ENCODE peak calls at places on chromosomes 5 and 9, in eight cellular contexts. L is mesendoderm, H is spleen, O is right cardiac atrium, G is PC-9, J is HCT116, D is GM23248, Q is stomach. E is an unnamed sample.

GRCh38 chr5:64286381-64286780 is 120.7 kb downstream of the RNF180 start:
- DNase-seq in L (no peak), H (no peak), O (no peak), G (no peak), J (no peak), D (no peak), Q (no peak), E (no peak)

GRCh38 chr9:98144076-98144475 is 25.1 kb upstream of the TRIM14 start:
- DNase-seq in L (no peak), H (no peak), O (no peak), G (no peak), J (no peak), D (no peak), Q (peak), E (no peak)

GRCh38 chr5:106894964-106895363 is 775.8 kb downstream of the EFNA5 start:
- DNase-seq in L (peak), H (no peak), O (no peak), G (no peak), J (no peak), D (no peak), Q (no peak), E (no peak)

GRCh38 chr9:122200960-122201635 is 27.7 kb downstream of the LHX6 start:
- DNase-seq in L (no peak), H (peak), O (peak), G (no peak), J (no peak), D (peak), Q (peak), E (no peak)

GRCh38 chr5:59039003-59039295 is 456.1 kb downstream of the RAB3C start:
- DNase-seq in L (peak), H (no peak), O (no peak), G (no peak), J (no peak), D (peak), Q (no peak), E (no peak)

GRCh38 chr5:6581559-6582426 is 51.1 kb downstream of the NSUN2 start:
- DNase-seq in L (no peak), H (no peak), O (no peak), G (no peak), J (no peak), D (no peak), Q (no peak), E (no peak)

GRCh38 chr5:59559847-59560246 is 333.7 kb downstream of the PDE4D start:
- DNase-seq in L (no peak), H (no peak), O (no peak), G (no peak), J (no peak), D (no peak), Q (no peak), E (no peak)

GRCh38 chr5:168162464-168162863 is 129.0 kb upstream of the WWC1 start:
- DNase-seq in L (peak), H (no peak), O (no peak), G (no peak), J (no peak), D (no peak), Q (no peak), E (no peak)

GRCh38 chr5:27592231-27592630 is 553.8 kb upstream of the CDH9 start:
- DNase-seq in L (peak), H (no peak), O (no peak), G (peak), J (no peak), D (no peak), Q (no peak), E (no peak)

GRCh38 chr9:96022445-96023031 is 147.0 kb downstream of the ERCC6L2 start:
- DNase-seq in L (peak), H (peak), O (peak), G (no peak), J (no peak), D (no peak), Q (no peak), E (peak)

GRCh38 chr5:180336234-180337020 is 16.7 kb downstream of the GFPT2 start:
- DNase-seq in L (no peak), H (peak), O (no peak), G (no peak), J (no peak), D (no peak), Q (no peak), E (no peak)

GRCh38 chr9:967436-967835 is 9.0 kb upstream of the DMRT3 start:
- DNase-seq in L (peak), H (no peak), O (no peak), G (no peak), J (no peak), D (no peak), Q (no peak), E (no peak)

GRCh38 chr9:98796364-98797101 is at the start of gene ANKS6:
- DNase-seq in L (peak), H (peak), O (peak), G (peak), J (no peak), D (peak), Q (peak), E (peak)

GRCh38 chr5:119435436-119436132 is 16.7 kb upstream of the HSD17B4 start:
- DNase-seq in L (peak), H (peak), O (peak), G (peak), J (no peak), D (peak), Q (peak), E (peak)

GRCh38 chr5:149224282-149224681 is 47.4 kb upstream of the AFAP1L1 start:
- DNase-seq in L (no peak), H (no peak), O (peak), G (no peak), J (no peak), D (no peak), Q (no peak), E (no peak)

GRCh38 chr9:131252120-131252519 is 24.2 kb downstream of the FAM78A start:
- DNase-seq in L (no peak), H (peak), O (no peak), G (no peak), J (no peak), D (no peak), Q (no peak), E (peak)

GRCh38 chr9:97506787-97507186 is 5.3 kb downstream of the TMOD1 start:
- DNase-seq in L (no peak), H (no peak), O (no peak), G (no peak), J (no peak), D (no peak), Q (no peak), E (no peak)

GRCh38 chr5:178331491-178331981 is 98.9 kb upstream of the PHYKPL start:
- DNase-seq in L (no peak), H (peak), O (peak), G (peak), J (no peak), D (peak), Q (peak), E (no peak)

GRCh38 chr5:146560205-146560812 is 44.3 kb upstream of the GPR151 start:
- DNase-seq in L (peak), H (no peak), O (no peak), G (no peak), J (no peak), D (peak), Q (no peak), E (no peak)

GRCh38 chr9:131875828-131876485 is 136.1 kb upstream of the RAPGEF1 start:
- DNase-seq in L (no peak), H (peak), O (no peak), G (no peak), J (no peak), D (peak), Q (no peak), E (no peak)

GRCh38 chr5:59765446-59765845 is 128.1 kb downstream of the PDE4D start:
- DNase-seq in L (no peak), H (no peak), O (no peak), G (no peak), J (no peak), D (no peak), Q (no peak), E (no peak)

GRCh38 chr9:63817622-63818518 is 1467.1 kb downstream of the FOXD4L5 start:
- DNase-seq in L (peak), H (peak), O (peak), G (peak), J (no peak), D (peak), Q (peak), E (peak)

GRCh38 chr9:4515958-4516375 is 25.7 kb downstream of the SLC1A1 start:
- DNase-seq in L (no peak), H (no peak), O (no peak), G (no peak), J (no peak), D (peak), Q (no peak), E (no peak)

GRCh38 chr5:133938932-133939331 is 29.5 kb downstream of the C5orf15 start:
- DNase-seq in L (no peak), H (no peak), O (no peak), G (peak), J (no peak), D (no peak), Q (no peak), E (no peak)

GRCh38 chr5:348726-349125 is 27.2 kb downstream of the AHRR start:
- DNase-seq in L (no peak), H (no peak), O (no peak), G (no peak), J (no peak), D (no peak), Q (no peak), E (no peak)

GRCh38 chr5:33964132-33964531 is 20.4 kb downstream of the SLC45A2 start:
- DNase-seq in L (no peak), H (no peak), O (no peak), G (no peak), J (no peak), D (no peak), Q (no peak), E (no peak)

GRCh38 chr9:99457981-99458380 is 235.9 kb downstream of the SEC61B start:
- DNase-seq in L (no peak), H (no peak), O (no peak), G (no peak), J (no peak), D (no peak), Q (no peak), E (no peak)

GRCh38 chr9:115694014-115694413 is 459.6 kb upstream of the PAPPA start:
- DNase-seq in L (peak), H (no peak), O (peak), G (no peak), J (no peak), D (peak), Q (no peak), E (no peak)

GRCh38 chr5:173602423-173602822 is 14.0 kb downstream of the BOD1 start:
- DNase-seq in L (peak), H (no peak), O (peak), G (no peak), J (no peak), D (peak), Q (no peak), E (peak)

GRCh38 chr5:89255845-89256463 is 373.0 kb upstream of the MEF2C start:
- DNase-seq in L (peak), H (no peak), O (no peak), G (no peak), J (peak), D (peak), Q (no peak), E (no peak)

GRCh38 chr9:121598167-121599000 is 53.0 kb upstream of the DAB2IP start:
- DNase-seq in L (peak), H (no peak), O (peak), G (peak), J (peak), D (peak), Q (peak), E (peak)

GRCh38 chr5:42547146-42547545 is 123.9 kb downstream of the GHR start:
- DNase-seq in L (no peak), H (no peak), O (no peak), G (no peak), J (no peak), D (peak), Q (no peak), E (no peak)

GRCh38 chr5:1552469-1553255 is 28.9 kb upstream of the LPCAT1 start:
- DNase-seq in L (no peak), H (no peak), O (peak), G (peak), J (no peak), D (peak), Q (no peak), E (no peak)

GRCh38 chr5:116765441-116765840 is 190.8 kb upstream of the SEMA6A start:
- DNase-seq in L (no peak), H (no peak), O (no peak), G (no peak), J (no peak), D (no peak), Q (no peak), E (no peak)

GRCh38 chr5:154278172-154278571 is 87.6 kb downstream of the GALNT10 start:
- DNase-seq in L (no peak), H (no peak), O (no peak), G (no peak), J (no peak), D (peak), Q (no peak), E (no peak)

GRCh38 chr9:106287108-106287631 is 575.8 kb upstream of the ZNF462 start:
- DNase-seq in L (no peak), H (peak), O (peak), G (no peak), J (no peak), D (no peak), Q (peak), E (no peak)

GRCh38 chr9:90025816-90026215 is 421.0 kb downstream of the GADD45G start:
- DNase-seq in L (peak), H (peak), O (no peak), G (peak), J (no peak), D (peak), Q (no peak), E (no peak)

GRCh38 chr5:107935641-107936040 is 264.9 kb upstream of the EFNA5 start:
- DNase-seq in L (peak), H (no peak), O (no peak), G (no peak), J (no peak), D (no peak), Q (no peak), E (no peak)

GRCh38 chr5:155546075-155546474 is 532.5 kb downstream of the KIF4B start:
- DNase-seq in L (no peak), H (no peak), O (no peak), G (no peak), J (no peak), D (no peak), Q (no peak), E (no peak)

GRCh38 chr9:133711428-133712220 is 26.5 kb downstream of the SARDH start:
- DNase-seq in L (no peak), H (peak), O (peak), G (peak), J (no peak), D (no peak), Q (no peak), E (peak)

GRCh38 chr9:133713211-133713959 is 24.8 kb downstream of the SARDH start:
- DNase-seq in L (no peak), H (peak), O (no peak), G (no peak), J (no peak), D (no peak), Q (no peak), E (peak)

GRCh38 chr9:133710661-133711427 is 27.3 kb downstream of the SARDH start:
- DNase-seq in L (no peak), H (peak), O (no peak), G (no peak), J (no peak), D (no peak), Q (no peak), E (peak)

GRCh38 chr9:133713960-133714495 is 24.1 kb downstream of the SARDH start:
- DNase-seq in L (no peak), H (no peak), O (no peak), G (no peak), J (no peak), D (no peak), Q (no peak), E (no peak)

GRCh38 chr9:133712221-133713100 is 25.7 kb downstream of the SARDH start:
- DNase-seq in L (no peak), H (peak), O (no peak), G (no peak), J (no peak), D (no peak), Q (no peak), E (peak)
- H3K27ac ChIP-seq in L (no peak), H (no peak), O (no peak), G (no peak), J (no peak), D (no peak), Q (no peak), E (peak)

GRCh38 chr5:68230285-68230684 is 14.7 kb downstream of the PIK3R1 start:
- DNase-seq in L (no peak), H (no peak), O (no peak), G (no peak), J (no peak), D (no peak), Q (no peak), E (no peak)
- H3K27ac ChIP-seq in L (no peak), H (no peak), O (no peak), G (no peak), J (no peak), D (no peak), Q (no peak), E (no peak)

GRCh38 chr9:86046930-86047341 is 52.4 kb downstream of the GOLM1 start:
- DNase-seq in L (no peak), H (no peak), O (no peak), G (no peak), J (no peak), D (no peak), Q (no peak), E (no peak)

GRCh38 chr9:86045654-86046053 is 53.7 kb downstream of the GOLM1 start:
- DNase-seq in L (no peak), H (no peak), O (no peak), G (no peak), J (no peak), D (no peak), Q (no peak), E (no peak)

GRCh38 chr9:86043999-86044398 is 55.4 kb downstream of the GOLM1 start:
- DNase-seq in L (peak), H (no peak), O (no peak), G (no peak), J (peak), D (no peak), Q (no peak), E (no peak)

GRCh38 chr9:86047361-86047760 is 52.0 kb downstream of the GOLM1 start:
- DNase-seq in L (no peak), H (no peak), O (no peak), G (no peak), J (no peak), D (no peak), Q (no peak), E (no peak)

GRCh38 chr9:86046080-86046636 is 53.2 kb downstream of the GOLM1 start:
- DNase-seq in L (no peak), H (no peak), O (no peak), G (no peak), J (no peak), D (no peak), Q (no peak), E (no peak)
- H3K27ac ChIP-seq in L (no peak), H (no peak), O (no peak), G (no peak), J (no peak), D (no peak), Q (no peak), E (no peak)

GRCh38 chr9:134751630-134752029 is 110.0 kb downstream of the COL5A1 start:
- DNase-seq in L (no peak), H (no peak), O (no peak), G (no peak), J (no peak), D (no peak), Q (no peak), E (no peak)

GRCh38 chr9:134750450-134751155 is 109.0 kb downstream of the COL5A1 start:
- DNase-seq in L (no peak), H (no peak), O (no peak), G (no peak), J (no peak), D (no peak), Q (no peak), E (no peak)

GRCh38 chr9:134747951-134748489 is 106.4 kb downstream of the COL5A1 start:
- DNase-seq in L (no peak), H (no peak), O (no peak), G (no peak), J (no peak), D (no peak), Q (no peak), E (no peak)

GRCh38 chr9:134752476-134752875 is 110.9 kb downstream of the COL5A1 start:
- DNase-seq in L (no peak), H (no peak), O (no peak), G (no peak), J (no peak), D (no peak), Q (no peak), E (no peak)

GRCh38 chr9:134748637-134749036 is 107.0 kb downstream of the COL5A1 start:
- DNase-seq in L (no peak), H (no peak), O (no peak), G (no peak), J (no peak), D (no peak), Q (no peak), E (peak)
- H3K27ac ChIP-seq in L (no peak), H (no peak), O (no peak), G (no peak), J (no peak), D (no peak), Q (no peak), E (no peak)

GRCh38 chr5:74839228-74839627 is 27.0 kb downstream of the FAM169A start:
- DNase-seq in L (no peak), H (no peak), O (no peak), G (no peak), J (no peak), D (no peak), Q (no peak), E (no peak)

GRCh38 chr5:74838262-74838661 is 27.9 kb downstream of the FAM169A start:
- DNase-seq in L (no peak), H (no peak), O (no peak), G (no peak), J (no peak), D (no peak), Q (no peak), E (no peak)

GRCh38 chr5:74833537-74834266 is 32.5 kb downstream of the FAM169A start:
- DNase-seq in L (no peak), H (no peak), O (no peak), G (no peak), J (no peak), D (no peak), Q (no peak), E (no peak)

GRCh38 chr5:74837115-74837514 is 29.1 kb downstream of the FAM169A start:
- DNase-seq in L (no peak), H (no peak), O (no peak), G (no peak), J (no peak), D (no peak), Q (no peak), E (no peak)
- H3K27ac ChIP-seq in L (no peak), H (no peak), O (no peak), G (no peak), J (no peak), D (no peak), Q (no peak), E (no peak)

GRCh38 chr9:126360073-126360472 is 33.4 kb downstream of the MVB12B start:
- DNase-seq in L (no peak), H (no peak), O (no peak), G (no peak), J (no peak), D (no peak), Q (no peak), E (no peak)
- H3K27ac ChIP-seq in L (no peak), H (no peak), O (no peak), G (no peak), J (no peak), D (no peak), Q (no peak), E (no peak)